ENCODE peak calls at places on chromosomes 13 and 19, in ten cellular contexts. I is A549, K is BJ, A is thoracic aorta, H is thyroid gland, J is uterus, B is testis, G is dorsolateral prefrontal cortex, X is AG04450, V is brain microvascular endothelial cell. W is an unnamed sample.

GRCh38 chr13:48902421-48902820 is 73.3 kb upstream of the FNDC3A start:
- DNase-seq in I (no peak), K (no peak), A (no peak), H (no peak), J (no peak), B (no peak), G (no peak), X (no peak), V (peak), W (no peak)

GRCh38 chr13:44191504-44192171 is 182.0 kb upstream of the SERP2 start:
- DNase-seq in I (peak), K (peak), A (no peak), H (peak), J (peak), B (peak), G (peak), X (no peak), V (peak), W (no peak)

GRCh38 chr19:756232-756631 is 5.3 kb downstream of the MISP start:
- DNase-seq in I (peak), K (no peak), A (no peak), H (no peak), J (no peak), B (peak), G (no peak), X (no peak), V (peak), W (no peak)

GRCh38 chr13:99610702-99611289 is 109.5 kb downstream of the TM9SF2 start:
- DNase-seq in I (no peak), K (no peak), A (no peak), H (no peak), J (no peak), B (no peak), G (no peak), X (no peak), V (no peak), W (no peak)

GRCh38 chr19:49196527-49197240 is 39.1 kb downstream of the TRPM4 start:
- DNase-seq in I (no peak), K (no peak), A (no peak), H (peak), J (no peak), B (no peak), G (peak), X (no peak), V (no peak), W (no peak)

GRCh38 chr19:15779756-15780476 is 7.5 kb upstream of the OR10H5 start:
- DNase-seq in I (peak), K (no peak), A (peak), H (peak), J (peak), B (peak), G (peak), X (no peak), V (no peak), W (no peak)

GRCh38 chr19:13974073-13974472 is 21.8 kb downstream of the DCAF15 start:
- DNase-seq in I (peak), K (no peak), A (no peak), H (no peak), J (no peak), B (peak), G (no peak), X (no peak), V (no peak), W (no peak)

GRCh38 chr13:27952931-27953670 is 16.0 kb downstream of the CDX2 start:
- DNase-seq in I (no peak), K (no peak), A (no peak), H (no peak), J (no peak), B (peak), G (no peak), X (no peak), V (no peak), W (no peak)

GRCh38 chr13:111913790-111914189 is 153.2 kb upstream of the SOX1 start:
- DNase-seq in I (no peak), K (no peak), A (no peak), H (no peak), J (no peak), B (no peak), G (no peak), X (no peak), V (no peak), W (peak)

GRCh38 chr19:21568816-21569496 is 63.6 kb downstream of the ZNF429 start:
- DNase-seq in I (no peak), K (peak), A (peak), H (peak), J (peak), B (peak), G (peak), X (no peak), V (peak), W (no peak)

GRCh38 chr13:106393776-106394175 is 141.7 kb downstream of the EFNB2 start:
- DNase-seq in I (no peak), K (no peak), A (no peak), H (no peak), J (no peak), B (no peak), G (no peak), X (no peak), V (no peak), W (no peak)

GRCh38 chr19:55590621-55591020 is 8.7 kb downstream of the FIZ1 start:
- DNase-seq in I (peak), K (no peak), A (no peak), H (no peak), J (no peak), B (no peak), G (no peak), X (no peak), V (no peak), W (no peak)

GRCh38 chr13:29260684-29261083 is 334.8 kb downstream of the SLC7A1 start:
- DNase-seq in I (no peak), K (no peak), A (no peak), H (peak), J (no peak), B (peak), G (no peak), X (no peak), V (no peak), W (no peak)
- TF ChIP-seq CTCF in I (no peak), K (no peak), A (peak), H (peak), J (no peak), B (no peak), G (no peak), X (no peak), V (no peak), W (no peak)

GRCh38 chr13:61247149-61247936 is 168.3 kb downstream of the PCDH20 start:
- DNase-seq in I (no peak), K (no peak), A (no peak), H (no peak), J (no peak), B (no peak), G (no peak), X (no peak), V (no peak), W (no peak)
- TF ChIP-seq CTCF in I (no peak), K (no peak), A (no peak), H (no peak), J (no peak), B (no peak), G (no peak), X (no peak), V (no peak), W (no peak)

DNA sequence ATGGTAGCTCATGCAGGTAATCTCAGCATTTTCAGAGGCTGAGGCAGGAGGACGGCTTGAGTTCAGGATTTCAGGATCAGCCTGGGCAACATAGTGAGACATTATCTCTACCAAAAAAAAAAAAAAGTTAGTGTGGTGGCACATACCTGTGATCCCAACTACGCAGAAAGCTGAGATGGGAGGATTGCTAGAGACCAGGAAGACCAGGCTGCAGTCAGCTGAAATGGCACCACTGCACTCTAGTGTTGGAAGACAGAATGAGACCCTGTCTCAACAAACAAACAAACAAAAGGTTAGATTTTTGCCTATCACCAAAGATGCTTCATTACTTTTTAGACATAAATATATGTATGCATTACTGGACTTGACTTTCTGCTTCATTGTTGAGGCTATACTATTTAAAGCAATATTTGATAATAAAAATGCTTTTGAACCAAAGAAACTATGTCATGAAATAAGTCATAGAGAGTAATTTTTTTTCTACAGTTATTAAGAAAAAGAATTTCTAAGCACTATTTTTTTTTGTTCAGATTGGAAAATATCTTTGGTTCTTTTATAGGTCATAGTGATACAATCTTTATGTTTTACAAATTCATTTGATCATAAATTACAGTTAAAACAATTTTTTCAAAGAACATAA is 1180.1 kb upstream of the ATXN8OS start:
- DNase-seq in I (peak), K (no peak), A (no peak), H (no peak), J (no peak), B (peak), G (no peak), X (no peak), V (no peak), W (no peak)
- TF ChIP-seq CTCF in I (peak), K (no peak), A (no peak), H (no peak), J (no peak), B (peak), G (peak), X (no peak), V (peak), W (no peak)

GRCh38 chr19:30504272-30504671 is 132.1 kb downstream of the ZNF536 start:
- DNase-seq in I (no peak), K (no peak), A (no peak), H (no peak), J (no peak), B (no peak), G (no peak), X (no peak), V (no peak), W (no peak)

DNA sequence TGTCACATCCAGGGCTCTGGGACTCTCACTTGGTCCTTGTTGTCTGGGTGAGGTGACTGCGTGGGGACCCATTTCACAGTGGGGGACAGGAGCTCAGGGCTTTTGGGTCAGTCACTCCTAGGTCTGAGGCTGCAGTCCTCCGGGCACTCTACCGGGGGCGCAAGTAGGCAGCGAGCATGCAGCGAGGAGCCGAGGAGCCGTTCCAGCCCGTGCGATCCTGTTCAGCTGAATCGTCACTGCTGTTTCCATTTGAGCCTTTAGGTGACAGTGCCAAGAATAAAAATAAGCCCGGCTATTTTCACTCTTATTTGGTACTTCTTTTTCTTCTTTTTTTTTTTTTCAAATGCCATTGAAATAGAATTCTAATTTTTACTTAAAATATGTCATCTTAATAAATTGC is 126.5 kb downstream of the ZNF536 start:
- DNase-seq in I (no peak), K (no peak), A (no peak), H (no peak), J (no peak), B (no peak), G (peak), X (no peak), V (no peak), W (no peak)
- TF ChIP-seq CTCF in I (no peak), K (no peak), A (no peak), H (no peak), J (no peak), B (no peak), G (peak), X (no peak), V (no peak), W (no peak)

DNA sequence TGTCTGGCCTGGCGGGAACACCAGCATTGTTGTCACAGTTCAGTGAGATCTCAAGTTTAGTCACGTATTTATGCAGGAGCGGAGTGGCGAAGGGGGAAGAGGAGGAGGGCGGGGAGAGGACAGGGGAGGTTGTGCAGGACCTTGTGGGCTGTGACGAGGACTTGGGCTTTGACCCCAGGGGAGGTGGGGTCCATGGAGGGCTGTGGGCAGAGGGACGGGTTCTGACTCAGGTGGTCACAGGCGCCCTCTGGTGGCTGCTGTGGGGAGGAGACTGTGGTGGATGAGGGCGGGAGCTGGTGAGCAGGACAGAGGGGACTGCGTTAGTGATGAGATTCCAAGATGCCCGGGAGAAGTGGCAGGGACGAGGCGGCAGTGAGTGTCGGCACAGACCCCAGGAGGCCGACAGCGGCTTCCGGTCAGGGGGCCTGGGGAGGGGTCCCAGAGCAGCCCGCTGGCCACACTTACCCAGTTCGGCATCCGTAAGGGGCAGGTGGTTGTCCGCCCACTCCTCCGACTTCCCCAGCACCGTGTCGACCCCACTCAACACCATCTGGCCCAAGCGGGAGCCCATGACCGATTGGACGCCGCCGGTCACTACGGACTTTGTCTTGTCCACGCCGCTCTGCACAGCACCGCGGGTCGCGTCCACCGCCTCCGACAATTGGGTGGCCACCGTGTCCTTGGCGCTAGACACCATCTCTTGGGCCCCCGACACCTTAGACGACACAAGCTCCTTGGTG is 15.7 kb downstream of the PLIN3 start:
- DNase-seq in I (peak), K (no peak), A (peak), H (peak), J (peak), B (peak), G (peak), X (no peak), V (peak), W (peak)
- TF ChIP-seq CTCF in I (peak), K (peak), A (peak), H (peak), J (peak), B (peak), G (peak), X (peak), V (peak), W (peak)

GRCh38 chr19:41570639-41571112 is 5.3 kb upstream of the CEACAM21 start:
- DNase-seq in I (peak), K (no peak), A (no peak), H (peak), J (peak), B (peak), G (peak), X (peak), V (peak), W (no peak)
- TF ChIP-seq CTCF in I (peak), K (peak), A (peak), H (peak), J (peak), B (peak), G (peak), X (peak), V (peak), W (no peak)

GRCh38 chr13:76822691-76823267 is 63.4 kb downstream of the KCTD12 start:
- DNase-seq in I (peak), K (no peak), A (no peak), H (no peak), J (no peak), B (no peak), G (no peak), X (no peak), V (no peak), W (no peak)
- TF ChIP-seq CTCF in I (no peak), K (peak), A (peak), H (no peak), J (peak), B (peak), G (no peak), X (peak), V (peak), W (no peak)